ENCODE peak calls at places on chromosomes 12 and 14, in nine cellular contexts. N is tibial artery; L is stromal cell of bone marrow; Y is activated CD4-positive, alpha-beta T cell treated with anti-CD3 and anti-CD28 coated beads, Interleukin-2, amount 50 U/mL, for 1 hour; V is NCI-H345; A is astrocyte of the spinal cord; F is left colon; K is RCC 7860; R is GM23338. H is an unnamed sample.

GRCh38 chr14:64826845-64827244 is 52.9 kb downstream of the SPTB start:
- DNase-seq in Y (no peak), F (no peak), N (no peak), V (no peak), K (no peak), A (no peak), R (no peak), L (no peak), H (no peak)

GRCh38 chr14:31138301-31138700 is 69.3 kb downstream of the HECTD1 start:
- DNase-seq in F (no peak), V (no peak), R (no peak), Y (no peak), K (no peak), A (no peak), N (no peak), L (no peak), H (no peak)

GRCh38 chr12:100153131-100153530 is 10.5 kb upstream of the BLTP3B start:
- DNase-seq in Y (no peak), A (no peak), K (no peak), V (no peak), L (no peak), N (no peak), R (no peak), F (no peak), H (no peak)

GRCh38 chr12:96719671-96720362 is 187.2 kb upstream of the NEDD1 start:
- DNase-seq in V (peak), R (peak), N (no peak), A (peak), F (no peak), L (peak), K (no peak), Y (no peak), H (no peak)

GRCh38 chr12:10174986-10175614 is 3.2 kb upstream of the OLR1 start:
- DNase-seq in N (no peak), R (no peak), Y (no peak), A (no peak), L (no peak), F (no peak), K (no peak), V (no peak), H (no peak)

GRCh38 chr12:89166525-89166934 is 185.8 kb downstream of the DUSP6 start:
- DNase-seq in Y (no peak), R (no peak), V (no peak), A (peak), L (peak), N (no peak), F (no peak), K (no peak), H (no peak)

GRCh38 chr12:37666069-37666781 is 650.3 kb upstream of the ALG10B start:
- DNase-seq in K (no peak), L (no peak), N (no peak), Y (no peak), F (no peak), V (no peak), A (no peak), R (no peak), H (no peak)

GRCh38 chr14:20441466-20441865 is 5.5 kb upstream of the KLHL33 start:
- DNase-seq in N (no peak), Y (no peak), R (no peak), K (no peak), F (no peak), V (no peak), L (no peak), A (no peak), H (no peak)

GRCh38 chr12:7142057-7142644 is 12.0 kb downstream of the CLSTN3 start:
- DNase-seq in V (peak), Y (peak), R (peak), N (no peak), A (no peak), L (peak), F (peak), K (peak), H (no peak)

GRCh38 chr12:13900718-13901117 is 80.7 kb downstream of the GRIN2B start:
- DNase-seq in N (no peak), K (no peak), V (no peak), A (no peak), R (no peak), Y (no peak), F (no peak), L (no peak), H (no peak)

GRCh38 chr12:56522486-56523193 is 1.0 kb downstream of the RBMS2 start:
- DNase-seq in R (peak), F (no peak), K (peak), L (no peak), N (no peak), A (peak), V (no peak), Y (no peak), H (no peak)

GRCh38 chr14:31902002-31902401 is 175.1 kb upstream of the ARHGAP5 start:
- DNase-seq in Y (no peak), F (no peak), V (no peak), A (no peak), N (no peak), L (no peak), K (no peak), R (no peak), H (no peak)

GRCh38 chr12:121590476-121591143 is 9.8 kb upstream of the KDM2B start:
- DNase-seq in F (no peak), Y (peak), V (no peak), L (peak), N (no peak), K (peak), A (peak), R (peak), H (no peak)

GRCh38 chr12:110698171-110698902 is 9.4 kb upstream of the HVCN1 start:
- DNase-seq in Y (peak), K (peak), F (peak), L (peak), A (peak), V (peak), N (peak), R (peak), H (peak)

GRCh38 chr12:12903642-12904609 is 12.6 kb downstream of the GPRC5A start:
- DNase-seq in N (peak), Y (no peak), V (no peak), F (peak), A (no peak), L (no peak), R (no peak), K (no peak), H (no peak)

GRCh38 chr12:98639526-98639925 is 5.1 kb downstream of the IKBIP start:
- DNase-seq in R (no peak), K (no peak), N (no peak), L (no peak), V (no peak), A (no peak), F (no peak), Y (no peak), H (no peak)

GRCh38 chr14:91229743-91230200 is 14.7 kb downstream of the GPR68 start:
- DNase-seq in V (no peak), K (peak), N (no peak), L (no peak), A (peak), F (no peak), R (no peak), Y (no peak), H (no peak)

GRCh38 chr12:111687255-111687654 is 1.4 kb downstream of the ACAD10 start:
- DNase-seq in Y (no peak), A (no peak), F (no peak), R (peak), L (no peak), V (no peak), N (no peak), K (no peak), H (no peak)

GRCh38 chr14:22829661-22830328 is at the start of gene MRPL52:
- DNase-seq in F (peak), K (peak), R (peak), V (peak), A (peak), Y (peak), L (peak), N (peak), H (peak)

GRCh38 chr14:76355771-76356170 is 20.2 kb upstream of the ESRRB start:
- DNase-seq in R (no peak), F (no peak), A (no peak), Y (no peak), V (no peak), L (no peak), K (no peak), N (no peak), H (no peak)

GRCh38 chr14:32513571-32514009 is 184.5 kb downstream of the AKAP6 start:
- DNase-seq in R (no peak), F (no peak), A (peak), Y (no peak), K (no peak), N (no peak), V (no peak), L (no peak), H (no peak)

GRCh38 chr14:73263606-73264005 is 26.3 kb downstream of the PAPLN start:
- DNase-seq in R (no peak), F (no peak), V (no peak), L (no peak), A (no peak), N (no peak), Y (no peak), K (no peak), H (no peak)

GRCh38 chr12:121958521-121959240 is 40.3 kb downstream of the CFAP251 start:
- DNase-seq in V (peak), N (no peak), L (no peak), R (peak), F (no peak), A (peak), K (no peak), Y (no peak), H (no peak)

GRCh38 chr12:59698599-59698998 is 102.8 kb downstream of the SLC16A7 start:
- DNase-seq in V (no peak), Y (no peak), A (no peak), K (no peak), N (no peak), L (peak), R (no peak), F (no peak), H (no peak)

GRCh38 chr14:23114120-23114458 is 5.0 kb downstream of the CEBPE start:
- DNase-seq in V (no peak), F (no peak), R (no peak), A (no peak), N (peak), K (no peak), Y (no peak), L (no peak), H (no peak)

GRCh38 chr14:93764211-93764659 is 24.1 kb downstream of the PRIMA1 start:
- DNase-seq in R (no peak), L (peak), F (peak), K (no peak), V (no peak), N (peak), A (no peak), Y (no peak), H (no peak)

GRCh38 chr12:117836999-117837736 is 131.6 kb downstream of the KSR2 start:
- DNase-seq in A (peak), Y (peak), K (peak), V (peak), F (peak), L (peak), R (peak), N (peak), H (peak)

GRCh38 chr12:120242275-120242799 is 23.2 kb downstream of the PXN start:
- DNase-seq in R (no peak), A (no peak), V (no peak), F (no peak), L (no peak), K (no peak), Y (no peak), N (no peak), H (no peak)

GRCh38 chr12:15268927-15269552 is 47.8 kb upstream of the RERG start:
- DNase-seq in A (peak), R (peak), N (no peak), K (peak), Y (peak), F (no peak), V (peak), L (peak), H (no peak)

GRCh38 chr12:9273276-9273675 is 65.1 kb upstream of the PZP start:
- DNase-seq in Y (no peak), F (no peak), R (no peak), V (no peak), K (no peak), N (no peak), A (peak), L (peak), H (no peak)

GRCh38 chr14:91872517-91873470 is 5.5 kb upstream of the TC2N start:
- DNase-seq in Y (peak), V (no peak), L (no peak), N (peak), R (no peak), F (peak), A (peak), K (no peak), H (peak)

GRCh38 chr12:55933158-55933798 is 2.3 kb downstream of the DGKA start:
- DNase-seq in F (peak), K (peak), Y (no peak), N (no peak), A (no peak), V (no peak), R (no peak), L (no peak), H (peak)

GRCh38 chr14:20454359-20454644 is 310 bp downstream of the OSGEP start:
- DNase-seq in F (peak), N (no peak), A (no peak), K (no peak), R (no peak), L (no peak), V (peak), Y (peak), H (no peak)